ENCODE peak calls at places on chromosomes 6 and 20, in five cellular contexts. Q is retinal pigment epithelial cell, P is neural crest cell, V is kidney, H is epithelial cell of esophagus. K is an unnamed sample.

GRCh38 chr6:3756516-3757010 is 5.0 kb upstream of the PXDC1 start:
- DNase-seq in Q (no peak), H (no peak), P (no peak), V (peak), K (no peak)

GRCh38 chr20:20184711-20185110 is 132.4 kb downstream of the CFAP61 start:
- DNase-seq in H (no peak), Q (no peak), V (no peak), P (no peak), K (no peak)

GRCh38 chr20:3863317-3863716 is 16.7 kb downstream of the MAVS start:
- DNase-seq in Q (no peak), P (no peak), V (no peak), H (no peak), K (no peak)

GRCh38 chr20:31838646-31839292 is 6.6 kb downstream of the FOXS1 start:
- DNase-seq in P (no peak), H (no peak), V (no peak), Q (no peak), K (peak)

GRCh38 chr20:3705491-3705969 is 6.9 kb downstream of the SIGLEC1 start:
- DNase-seq in P (no peak), H (no peak), Q (no peak), V (no peak), K (no peak)

GRCh38 chr20:19433371-19434316 is 221.2 kb downstream of the SLC24A3 start:
- DNase-seq in V (no peak), H (no peak), P (no peak), Q (no peak), K (no peak)

GRCh38 chr20:58010186-58010585 is 218.3 kb downstream of the ANKRD60 start:
- DNase-seq in H (no peak), P (no peak), V (no peak), Q (no peak), K (no peak)

GRCh38 chr6:116536216-116536621 is 9.3 kb downstream of the TRAPPC3L start:
- DNase-seq in Q (no peak), P (peak), H (peak), V (no peak), K (peak)

GRCh38 chr20:8454137-8454712 is 322.2 kb downstream of the PLCB1 start:
- DNase-seq in Q (no peak), H (peak), P (no peak), V (no peak), K (peak)

GRCh38 chr20:2273634-2274302 is 22.0 kb upstream of the TGM3 start:
- DNase-seq in H (no peak), P (no peak), V (no peak), Q (no peak), K (no peak)

DNA sequence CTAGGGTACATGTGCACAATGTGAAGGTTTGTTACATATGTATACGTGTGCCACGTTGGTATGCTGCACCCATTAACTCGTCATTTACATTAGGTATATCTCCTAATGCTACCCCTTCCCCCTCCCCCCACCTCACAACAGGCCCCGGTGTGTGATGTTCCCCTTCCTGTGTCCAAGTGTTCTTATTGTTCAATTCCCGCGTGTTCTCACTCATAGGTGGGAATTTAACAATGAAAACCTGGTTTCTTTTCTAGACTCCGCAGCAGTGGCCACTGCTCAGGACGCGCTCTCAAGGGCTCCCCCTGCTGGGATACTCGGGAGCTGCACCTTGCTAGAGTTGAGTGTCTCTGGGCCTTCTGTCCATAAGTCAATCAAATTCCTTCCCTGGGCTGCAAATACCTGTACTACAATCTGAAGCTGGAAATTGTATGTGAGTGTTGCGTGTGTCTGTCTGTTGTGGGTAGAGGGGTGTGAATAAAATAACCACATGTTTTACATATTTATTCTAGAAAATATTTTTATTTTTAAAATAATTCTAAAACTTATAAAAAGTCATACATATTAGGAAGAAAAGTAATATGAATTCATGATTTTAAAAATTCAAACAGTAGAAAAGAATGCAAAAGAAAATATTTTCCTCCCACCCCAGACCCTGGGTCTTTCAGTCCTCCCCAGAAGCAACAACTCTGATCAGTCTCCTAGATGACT is 8.2 kb upstream of the CEP250 start:
- DNase-seq in Q (peak), V (peak), H (peak), P (peak), K (peak)
- TF ChIP-seq CTCF in Q (peak), V (peak), H (peak), P (peak), K (peak)

DNA sequence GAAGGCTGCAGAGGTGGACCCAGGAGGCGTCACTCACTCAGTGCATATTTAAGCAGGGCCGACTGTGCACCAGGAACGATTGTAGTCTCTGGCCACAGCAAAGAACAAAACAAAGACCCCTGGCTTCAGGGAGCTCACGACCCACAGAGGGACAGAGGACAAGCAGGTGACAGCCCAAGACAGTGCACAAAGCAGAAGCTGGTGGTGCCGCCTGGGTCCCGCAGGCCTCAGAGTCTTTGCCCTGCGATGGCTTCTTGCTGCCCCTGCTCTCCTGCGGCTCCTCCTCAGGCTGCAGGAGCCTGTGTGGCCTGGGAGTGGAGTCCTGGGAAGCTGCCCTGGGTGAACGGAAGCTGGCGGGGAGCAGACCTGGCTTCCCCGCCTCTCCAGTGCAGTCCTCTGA is 300.0 kb downstream of the PREX1 start:
- DNase-seq in H (no peak), P (no peak), V (no peak), Q (no peak), K (no peak)
- TF ChIP-seq CTCF in H (no peak), P (no peak), V (no peak), Q (no peak), K (no peak)

DNA sequence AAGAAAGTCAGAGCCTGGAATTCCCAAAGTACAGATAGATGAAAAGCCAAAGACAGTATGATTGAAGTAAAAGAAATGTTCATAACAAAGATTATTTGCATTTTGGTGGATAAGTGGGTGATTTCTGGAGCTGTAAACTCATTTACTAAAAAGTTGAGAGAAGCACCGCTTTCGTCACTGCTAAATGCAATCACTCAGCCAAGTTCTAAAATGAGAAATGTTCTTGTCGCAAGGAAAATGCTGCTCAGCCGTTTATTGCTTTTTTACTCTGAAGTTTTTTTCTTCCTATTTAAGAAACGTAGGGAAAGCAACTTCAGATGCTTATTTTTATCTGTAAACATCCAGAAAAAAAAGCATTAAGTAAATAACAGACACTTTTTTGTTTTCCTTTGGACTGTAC is 93.6 kb upstream of the BCLAF1 start:
- DNase-seq in H (no peak), V (no peak), P (no peak), Q (no peak), K (no peak)
- TF ChIP-seq CTCF in H (no peak), V (no peak), P (no peak), Q (no peak), K (no peak)

DNA sequence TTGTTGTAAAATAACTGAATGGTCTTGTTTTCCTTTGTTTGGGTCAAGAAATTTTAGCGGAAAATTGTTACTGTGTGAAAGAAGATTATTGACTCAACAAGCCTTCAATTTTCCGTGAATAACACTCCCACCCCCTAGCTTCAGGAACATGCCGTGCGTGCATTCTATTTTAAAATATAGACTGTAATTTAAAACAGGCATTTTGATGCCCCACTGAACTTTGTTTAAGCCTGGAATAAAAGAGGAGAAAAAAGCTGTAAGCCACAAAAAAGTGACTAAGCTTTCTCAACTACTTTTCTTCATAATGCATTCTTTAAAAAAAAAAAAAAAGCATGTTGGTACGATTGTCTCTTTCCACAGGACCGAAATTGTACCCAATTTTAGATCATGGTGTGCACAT is 166.0 kb downstream of the ARID1B start:
- DNase-seq in H (no peak), Q (no peak), V (no peak), P (no peak), K (no peak)
- TF ChIP-seq CTCF in H (no peak), Q (peak), V (no peak), P (no peak), K (no peak)

GRCh38 chr6:109397020-109397419 is 14.8 kb upstream of the CD164 start:
- DNase-seq in Q (no peak), P (no peak), V (no peak), H (peak), K (peak)
- TF ChIP-seq CTCF in Q (peak), P (peak), V (no peak), H (peak), K (peak)

DNA sequence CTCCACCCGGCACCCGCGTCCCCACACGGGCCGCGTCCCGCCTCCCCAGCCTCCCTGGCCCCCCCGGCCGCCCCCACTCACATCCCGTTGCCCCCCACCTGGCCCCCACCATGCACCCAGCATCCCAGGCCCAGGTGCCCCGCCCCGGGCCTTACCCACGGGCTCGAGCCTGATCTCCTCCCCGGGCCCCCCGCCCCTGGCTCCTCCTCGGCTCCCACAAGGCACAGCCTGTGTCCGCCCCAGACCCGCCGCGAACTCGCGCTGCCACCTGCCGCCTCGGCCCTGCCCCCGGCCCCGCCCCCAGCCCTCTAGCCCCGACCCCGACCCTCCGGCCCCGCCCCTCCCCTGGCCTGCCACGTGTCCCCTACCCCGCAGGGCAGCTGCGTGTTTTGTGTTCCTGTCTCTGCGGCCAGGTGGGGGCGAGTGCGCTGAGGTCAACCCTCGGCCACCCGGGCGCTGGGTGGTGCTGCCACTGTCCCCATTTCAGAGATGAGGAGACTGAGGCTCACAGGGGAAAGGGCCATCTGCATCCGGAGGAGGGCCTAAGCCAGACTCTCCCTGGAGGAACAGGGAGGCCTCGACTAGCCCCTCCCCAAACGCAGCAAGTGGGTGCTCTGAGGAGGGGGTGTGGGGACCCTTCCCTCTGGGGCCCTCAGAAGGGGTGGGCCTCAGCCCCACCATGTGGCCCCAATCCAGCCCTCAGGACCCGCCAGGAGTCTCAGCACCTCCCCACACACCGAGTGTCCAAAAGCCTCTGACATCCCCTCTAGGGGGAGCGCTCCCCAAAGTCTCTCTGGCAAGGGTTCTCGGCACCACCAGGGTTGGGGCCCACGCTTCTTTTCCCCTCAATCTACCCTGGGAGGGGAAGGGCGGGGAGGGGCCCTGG is 99.8 kb downstream of the TAF4 start:
- DNase-seq in Q (no peak), P (no peak), H (no peak), V (no peak), K (no peak)
- TF ChIP-seq CTCF in Q (peak), P (no peak), H (no peak), V (no peak), K (no peak)

DNA sequence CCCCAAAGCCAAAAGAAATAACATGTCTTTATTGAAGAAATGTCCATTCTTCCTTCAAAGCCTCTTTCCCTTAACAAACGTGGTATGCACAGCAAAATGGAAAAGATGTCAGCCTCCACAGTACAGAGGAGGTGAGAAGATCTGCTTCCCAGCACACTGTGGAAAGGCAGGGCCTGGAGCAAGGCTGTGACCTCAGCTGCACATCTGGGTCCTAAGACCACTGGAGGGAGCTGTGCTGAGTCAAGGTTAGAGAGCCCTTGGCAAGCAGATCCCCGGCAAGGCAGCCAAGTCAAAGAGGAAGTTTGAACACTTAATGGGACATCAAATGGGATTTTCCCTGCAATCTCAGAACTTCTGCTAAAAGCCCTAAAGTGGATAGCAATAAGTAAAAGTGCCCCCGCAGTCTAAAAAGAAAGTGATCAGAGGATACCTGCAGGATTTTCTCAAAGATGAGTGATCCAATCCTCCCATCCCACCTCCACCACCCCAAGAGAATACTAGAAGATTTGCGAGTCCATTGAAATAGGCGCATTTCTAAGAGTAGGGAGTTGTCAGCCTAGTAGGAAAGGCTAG is 39.4 kb downstream of the UNC5CL start:
- DNase-seq in H (peak), V (no peak), Q (no peak), P (peak), K (peak)
- TF ChIP-seq CTCF in H (no peak), V (peak), Q (peak), P (peak), K (no peak)

DNA sequence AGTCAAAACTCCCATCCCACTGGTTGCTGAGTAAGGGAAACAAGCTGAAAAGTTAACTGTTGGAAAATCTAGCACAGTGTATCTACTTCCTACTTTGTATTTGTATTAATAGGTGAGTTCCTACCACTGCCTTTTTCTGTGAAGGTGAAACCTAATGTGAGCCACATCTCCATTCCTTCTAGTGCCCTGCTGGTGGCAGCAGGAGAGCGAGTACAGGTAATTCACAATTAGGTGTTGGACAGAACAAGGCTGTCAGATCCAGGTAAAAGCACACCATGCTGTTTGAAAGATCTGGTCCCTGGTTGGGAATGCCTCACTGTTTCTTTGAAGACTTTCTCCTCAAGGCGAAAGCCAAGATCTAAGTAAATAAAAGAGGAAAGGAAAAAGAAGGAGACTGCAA is 528.4 kb downstream of the PKHD1 start:
- DNase-seq in V (no peak), Q (no peak), P (no peak), H (peak), K (peak)
- TF ChIP-seq CTCF in V (peak), Q (no peak), P (no peak), H (peak), K (peak)

GRCh38 chr6:13453771-13454251 is 33.6 kb downstream of the GFOD1 start:
- DNase-seq in P (no peak), V (no peak), Q (peak), H (peak), K (peak)

GRCh38 chr6:13455604-13456003 is 31.8 kb downstream of the GFOD1 start:
- DNase-seq in Q (no peak), V (no peak), P (no peak), H (no peak), K (no peak)

GRCh38 chr6:13453172-13453552 is 34.2 kb downstream of the GFOD1 start:
- DNase-seq in H (no peak), P (no peak), V (no peak), Q (no peak), K (no peak)

GRCh38 chr6:13452346-13453171 is 34.8 kb downstream of the GFOD1 start:
- DNase-seq in H (no peak), Q (no peak), V (no peak), P (no peak), K (no peak)

DNA sequence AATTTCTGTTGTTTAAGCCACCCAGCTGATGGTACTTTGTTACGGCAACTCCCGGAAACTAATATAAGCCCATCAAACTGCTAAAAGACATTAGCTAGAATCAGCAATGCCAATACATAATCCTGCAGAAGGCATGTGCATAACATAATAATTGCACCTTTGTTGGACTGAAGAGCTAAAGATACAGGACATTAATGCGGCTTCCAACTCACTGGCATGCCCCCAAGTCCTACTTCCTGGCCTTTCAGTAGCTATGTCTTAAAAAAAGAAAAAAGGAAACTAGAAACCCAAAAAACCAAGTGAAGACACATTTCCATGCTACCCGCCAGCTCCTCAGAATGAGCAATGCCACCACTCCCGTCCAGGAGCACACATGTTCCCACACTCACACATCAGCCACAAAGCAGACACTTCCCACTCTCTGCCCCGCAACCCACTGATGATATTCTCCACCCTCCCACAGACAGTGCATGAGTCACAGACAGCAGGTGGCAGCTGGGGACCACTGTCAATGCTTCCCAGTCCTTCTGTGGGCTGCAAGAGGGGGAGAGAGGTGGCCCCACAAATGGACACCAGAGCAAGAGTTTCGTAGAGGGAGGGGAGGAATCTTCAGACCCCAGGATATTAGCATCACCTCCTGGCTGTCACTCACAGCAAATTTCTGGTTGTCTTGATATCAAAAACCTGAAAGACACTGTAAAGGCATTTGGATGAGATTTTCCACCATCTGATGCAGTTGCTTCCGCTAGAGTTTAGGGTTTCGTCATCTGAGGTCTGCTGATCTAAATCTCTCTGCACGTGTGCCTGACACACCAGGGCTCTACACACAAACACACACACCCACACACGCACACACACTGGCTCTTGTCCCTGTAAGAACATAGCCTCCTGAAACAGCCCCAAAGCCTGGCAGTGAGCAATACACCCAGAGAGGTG is 32.8 kb downstream of the GFOD1 start:
- DNase-seq in Q (peak), H (peak), P (no peak), V (no peak), K (no peak)
- TF ChIP-seq CTCF in Q (no peak), H (no peak), P (no peak), V (no peak), K (no peak)

K was measured in MCF 10A.